ENCODE peak calls at places on chromosome 17, in five cellular contexts. One of them, this sample, is unnamed.

GRCh38 chr17:48728232-48729231 is at the start of gene HOXB13:
- DNase-seq in stimulated activated CD4-positive, alpha-beta T cell treated with anti-CD3 and anti-CD28 coated beads, Interleukin-15, amount 100 ng/mL, for 24 hours: peak
- DNase-seq in NCI-H1092: no peak
- DNase-seq in NCI-H187 treated with DMSO at 0.1 percent for 48 hours: no peak
- DNase-seq in AG04450: no peak
- DNase-seq in this sample: no peak

GRCh38 chr17:22569459-22570143 is 877.3 kb downstream of the KCNJ18 start:
- DNase-seq in NCI-H1092: no peak
- DNase-seq in AG04450: no peak
- DNase-seq in stimulated activated CD4-positive, alpha-beta T cell treated with anti-CD3 and anti-CD28 coated beads, Interleukin-15, amount 100 ng/mL, for 24 hours: no peak
- DNase-seq in NCI-H187 treated with DMSO at 0.1 percent for 48 hours: no peak
- DNase-seq in this sample: no peak

GRCh38 chr17:19376799-19377198 is 1.5 kb upstream of the MAPK7 start:
- DNase-seq in NCI-H187 treated with DMSO at 0.1 percent for 48 hours: no peak
- DNase-seq in NCI-H1092: no peak
- DNase-seq in stimulated activated CD4-positive, alpha-beta T cell treated with anti-CD3 and anti-CD28 coated beads, Interleukin-15, amount 100 ng/mL, for 24 hours: no peak
- DNase-seq in AG04450: no peak
- DNase-seq in this sample: no peak

GRCh38 chr17:37092041-37092440 is 143.3 kb downstream of the AATF start:
- DNase-seq in NCI-H1092: no peak
- DNase-seq in NCI-H187 treated with DMSO at 0.1 percent for 48 hours: no peak
- DNase-seq in AG04450: no peak
- DNase-seq in stimulated activated CD4-positive, alpha-beta T cell treated with anti-CD3 and anti-CD28 coated beads, Interleukin-15, amount 100 ng/mL, for 24 hours: no peak
- DNase-seq in this sample: no peak

GRCh38 chr17:37490638-37491614 is 1.2 kb downstream of the DUSP14 start:
- DNase-seq in NCI-H1092: no peak
- DNase-seq in stimulated activated CD4-positive, alpha-beta T cell treated with anti-CD3 and anti-CD28 coated beads, Interleukin-15, amount 100 ng/mL, for 24 hours: peak
- DNase-seq in AG04450: no peak
- DNase-seq in NCI-H187 treated with DMSO at 0.1 percent for 48 hours: no peak
- DNase-seq in this sample: no peak

GRCh38 chr17:80791758-80792284 is 199.8 kb upstream of the CHMP6 start:
- DNase-seq in NCI-H1092: no peak
- DNase-seq in NCI-H187 treated with DMSO at 0.1 percent for 48 hours: no peak
- DNase-seq in stimulated activated CD4-positive, alpha-beta T cell treated with anti-CD3 and anti-CD28 coated beads, Interleukin-15, amount 100 ng/mL, for 24 hours: peak
- DNase-seq in AG04450: peak
- DNase-seq in this sample: no peak

GRCh38 chr17:41618341-41619161 is 5.8 kb downstream of the KRT17 start:
- DNase-seq in stimulated activated CD4-positive, alpha-beta T cell treated with anti-CD3 and anti-CD28 coated beads, Interleukin-15, amount 100 ng/mL, for 24 hours: no peak
- DNase-seq in NCI-H187 treated with DMSO at 0.1 percent for 48 hours: no peak
- DNase-seq in AG04450: no peak
- DNase-seq in NCI-H1092: no peak
- DNase-seq in this sample: no peak

GRCh38 chr17:17313350-17313991 is 10.3 kb downstream of the NT5M start:
- DNase-seq in AG04450: no peak
- DNase-seq in stimulated activated CD4-positive, alpha-beta T cell treated with anti-CD3 and anti-CD28 coated beads, Interleukin-15, amount 100 ng/mL, for 24 hours: peak
- DNase-seq in NCI-H187 treated with DMSO at 0.1 percent for 48 hours: no peak
- DNase-seq in NCI-H1092: no peak
- DNase-seq in this sample: no peak

GRCh38 chr17:27805520-27806146 is 5.3 kb upstream of the NOS2 start:
- DNase-seq in AG04450: peak
- DNase-seq in stimulated activated CD4-positive, alpha-beta T cell treated with anti-CD3 and anti-CD28 coated beads, Interleukin-15, amount 100 ng/mL, for 24 hours: peak
- DNase-seq in NCI-H1092: peak
- DNase-seq in NCI-H187 treated with DMSO at 0.1 percent for 48 hours: peak
- DNase-seq in this sample: peak

GRCh38 chr17:3040882-3041281 is 22.5 kb downstream of the OR1D5 start:
- DNase-seq in NCI-H187 treated with DMSO at 0.1 percent for 48 hours: no peak
- DNase-seq in AG04450: no peak
- DNase-seq in NCI-H1092: no peak
- DNase-seq in stimulated activated CD4-positive, alpha-beta T cell treated with anti-CD3 and anti-CD28 coated beads, Interleukin-15, amount 100 ng/mL, for 24 hours: no peak
- DNase-seq in this sample: no peak

GRCh38 chr17:15918661-15919259 is 26.2 kb upstream of the ADORA2B start:
- DNase-seq in NCI-H187 treated with DMSO at 0.1 percent for 48 hours: no peak
- DNase-seq in NCI-H1092: no peak
- DNase-seq in AG04450: no peak
- DNase-seq in stimulated activated CD4-positive, alpha-beta T cell treated with anti-CD3 and anti-CD28 coated beads, Interleukin-15, amount 100 ng/mL, for 24 hours: no peak
- DNase-seq in this sample: no peak

This sample was measured in midbrain.